ENCODE peak calls at places on chromosomes 13 and 19, in five cellular contexts. T is body of pancreas, W is AG10803, G is H9, H is fibroblast of pulmonary artery. Z is an unnamed sample.

GRCh38 chr13:78409172-78409571 is 194.2 kb downstream of the POU4F1 start:
- DNase-seq in T (no peak), W (no peak), G (no peak), H (no peak), Z (no peak)

GRCh38 chr13:110523838-110524237 is 37.7 kb downstream of the RAB20 start:
- DNase-seq in T (no peak), W (no peak), G (no peak), H (no peak), Z (no peak)

GRCh38 chr19:8039231-8039630 is 13.3 kb upstream of the CCL25 start:
- DNase-seq in T (no peak), W (no peak), G (no peak), H (no peak), Z (no peak)

GRCh38 chr13:20393273-20394235 is 132.1 kb downstream of the CRYL1 start:
- DNase-seq in T (no peak), W (no peak), G (no peak), H (no peak), Z (no peak)

GRCh38 chr19:31316201-31316951 is 32.9 kb downstream of the TSHZ3 start:
- DNase-seq in T (no peak), W (peak; percentile 71), G (no peak), H (peak; percentile 72), Z (no peak)

GRCh38 chr13:113562085-113562749 is 22.3 kb upstream of the TFDP1 start:
- DNase-seq in T (peak; percentile 36), W (peak; percentile 75), G (peak; percentile 87), H (peak; percentile 80), Z (peak; percentile 91)

GRCh38 chr19:41530184-41530534 is 45.8 kb upstream of the CEACAM21 start:
- DNase-seq in T (no peak), W (no peak), G (no peak), H (no peak), Z (no peak)

GRCh38 chr13:57858376-57858775 is 226.8 kb downstream of the PCDH17 start:
- DNase-seq in T (no peak), W (no peak), G (no peak), H (no peak), Z (no peak)

GRCh38 chr19:952680-953500 is 27.1 kb downstream of the ARID3A start:
- DNase-seq in T (peak; percentile 47), W (no peak), G (no peak), H (peak; percentile 40), Z (no peak)

GRCh38 chr19:1929051-1929742 is 11.8 kb upstream of the CSNK1G2 start:
- DNase-seq in T (peak; percentile 80), W (peak; percentile 60), G (peak; percentile 87), H (peak; percentile 74), Z (peak; percentile 92)

GRCh38 chr13:76316998-76317527 is 569.1 kb downstream of the KCTD12 start:
- DNase-seq in T (no peak), W (no peak), G (no peak), H (no peak), Z (no peak)

GRCh38 chr13:76314495-76314894 is 571.7 kb downstream of the KCTD12 start:
- DNase-seq in T (no peak), W (no peak), G (no peak), H (no peak), Z (no peak)

DNA sequence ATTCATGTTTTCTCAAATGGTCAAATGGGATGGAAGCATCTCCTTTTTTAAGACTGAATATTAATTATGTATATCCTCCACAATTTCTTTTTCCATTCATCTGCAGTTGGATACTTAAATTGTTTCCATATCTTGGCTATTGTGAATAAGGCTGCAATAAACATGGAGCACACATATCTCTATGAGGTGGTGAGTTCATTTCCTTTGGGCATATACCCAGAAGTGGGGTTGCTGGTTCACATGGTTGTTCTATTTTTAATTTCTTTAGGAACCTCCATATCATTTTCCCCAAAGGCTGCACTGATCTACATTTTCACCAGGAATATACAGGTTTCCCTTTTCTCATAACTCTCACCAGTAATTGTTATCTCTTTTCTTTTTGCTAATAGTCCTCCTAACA is 566.3 kb downstream of the KCTD12 start:
- DNase-seq in T (no peak), W (no peak), G (no peak), H (peak; percentile 18), Z (no peak)
- TF ChIP-seq CTCF in T (no peak), W (no peak), G (no peak), H (no peak), Z (no peak)

GRCh38 chr19:3617463-3617862 is 9.1 kb downstream of the CACTIN start:
- DNase-seq in T (no peak), W (no peak), G (peak; percentile 76), H (no peak), Z (no peak)

GRCh38 chr19:3618144-3618810 is 8.3 kb downstream of the CACTIN start:
- DNase-seq in T (peak; percentile 54), W (peak; percentile 57), G (peak; percentile 73), H (peak; percentile 56), Z (no peak)

GRCh38 chr19:3620145-3620816 is 6.3 kb downstream of the CACTIN start:
- DNase-seq in T (no peak), W (no peak), G (no peak), H (no peak), Z (no peak)

GRCh38 chr19:3619631-3620012 is 7.0 kb downstream of the CACTIN start:
- DNase-seq in T (no peak), W (no peak), G (no peak), H (no peak), Z (no peak)

GRCh38 chr19:3618811-3619630 is 7.6 kb downstream of the CACTIN start:
- DNase-seq in T (no peak), W (no peak), G (no peak), H (no peak), Z (no peak)
- TF ChIP-seq CTCF in T (no peak), W (no peak), G (no peak), H (no peak), Z (no peak)

DNA sequence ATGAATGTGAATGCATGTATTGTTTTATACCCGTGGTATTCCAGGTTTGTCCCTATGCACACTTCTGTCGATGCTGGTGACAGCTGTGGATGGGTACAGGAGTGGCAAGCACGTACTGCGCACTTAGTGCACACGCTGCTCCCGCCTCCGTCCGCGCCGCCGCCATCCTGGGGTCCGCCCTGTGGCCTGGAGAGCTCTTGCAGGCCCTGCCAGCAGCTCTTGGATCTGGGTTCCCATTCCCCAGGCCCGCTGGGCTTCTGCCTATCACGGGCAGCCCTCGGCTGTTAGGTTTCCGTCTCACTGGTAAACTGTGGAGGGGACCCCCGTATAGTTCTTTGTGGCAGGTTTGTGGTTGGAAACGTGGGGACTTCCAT is 4.0 kb downstream of the GNA11 start:
- DNase-seq in T (no peak), W (peak; percentile 33), G (no peak), H (no peak), Z (peak; percentile 78)
- TF ChIP-seq CTCF in T (no peak), W (no peak), G (no peak), H (no peak), Z (no peak)

DNA sequence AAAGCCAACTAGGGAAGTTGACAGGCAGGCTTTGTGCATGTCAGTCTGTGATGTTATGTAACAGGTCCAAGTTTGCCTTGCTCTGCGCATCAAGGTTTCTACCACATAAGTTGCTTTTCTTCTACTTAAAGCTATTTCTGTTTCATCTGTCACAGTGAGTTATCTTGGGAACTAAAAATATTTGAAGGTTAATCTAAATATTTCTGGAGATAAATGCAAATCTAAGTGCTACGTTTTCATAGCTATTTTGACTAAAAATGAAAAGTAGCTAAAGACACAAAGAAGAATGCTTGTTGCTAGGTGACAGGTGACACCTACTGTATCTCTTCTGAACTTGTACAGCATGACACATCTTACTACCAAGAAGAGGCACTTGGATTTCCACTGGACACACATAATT is 135.6 kb downstream of the KLF12 start:
- DNase-seq in T (no peak), W (no peak), G (no peak), H (no peak), Z (no peak)
- TF ChIP-seq CTCF in T (no peak), W (no peak), G (no peak), H (no peak), Z (no peak)

Z was measured in osteocyte.